ENCODE peak calls at places on chromosome 4, in eight cellular contexts. L, M, X, N, H, C, Q and S are unnamed samples.

GRCh38 chr4:175671491-175671934 is 140.6 kb downstream of the GPM6A start:
- DNase-seq in L (no peak), M (no peak), X (no peak), N (no peak), H (no peak), C (peak), Q (peak), S (no peak)

GRCh38 chr4:139603576-139604387 is 47.8 kb upstream of the SETD7 start:
- DNase-seq in L (no peak), M (no peak), X (peak), N (peak), H (peak), C (peak), Q (peak), S (no peak)

GRCh38 chr4:123671633-123672404 is 275.2 kb downstream of the SPRY1 start:
- DNase-seq in L (no peak), M (no peak), X (no peak), N (peak), H (no peak), C (no peak), Q (no peak), S (no peak)

GRCh38 chr4:3331511-3332394 is 38.9 kb downstream of the RGS12 start:
- DNase-seq in L (no peak), M (no peak), X (no peak), N (no peak), H (peak), C (no peak), Q (no peak), S (no peak)

GRCh38 chr4:4368821-4369580 is 17.9 kb upstream of the NSG1 start:
- DNase-seq in L (no peak), M (no peak), X (no peak), N (no peak), H (no peak), C (no peak), Q (no peak), S (no peak)

GRCh38 chr4:3461515-3462291 is 1.4 kb upstream of the DOK7 start:
- DNase-seq in L (peak), M (no peak), X (peak), N (peak), H (peak), C (no peak), Q (no peak), S (no peak)

GRCh38 chr4:141763373-141763772 is 127.0 kb downstream of the IL15 start:
- DNase-seq in L (no peak), M (no peak), X (no peak), N (no peak), H (no peak), C (no peak), Q (no peak), S (no peak)

GRCh38 chr4:17817027-17817426 is 6.2 kb downstream of the NCAPG start:
- DNase-seq in L (no peak), M (no peak), X (peak), N (peak), H (no peak), C (peak), Q (peak), S (no peak)

GRCh38 chr4:141571368-141571767 is 65.0 kb upstream of the IL15 start:
- DNase-seq in L (no peak), M (no peak), X (no peak), N (no peak), H (no peak), C (no peak), Q (no peak), S (no peak)

GRCh38 chr4:3648731-3649130 is 116.5 kb upstream of the LRPAP1 start:
- DNase-seq in L (no peak), M (no peak), X (no peak), N (no peak), H (no peak), C (no peak), Q (no peak), S (no peak)

GRCh38 chr4:5191831-5192230 is 140.6 kb downstream of the STK32B start:
- DNase-seq in L (no peak), M (no peak), X (no peak), N (peak), H (no peak), C (no peak), Q (no peak), S (no peak)

GRCh38 chr4:48799157-48799556 is 19.1 kb upstream of the FRYL start:
- DNase-seq in L (no peak), M (no peak), X (no peak), N (no peak), H (no peak), C (no peak), Q (no peak), S (no peak)

GRCh38 chr4:66489783-66490452 is 819.6 kb upstream of the EPHA5 start:
- DNase-seq in L (no peak), M (no peak), X (peak), N (peak), H (no peak), C (peak), Q (no peak), S (no peak)

GRCh38 chr4:126267689-126268088 is 952.9 kb downstream of the FAT4 start:
- DNase-seq in L (no peak), M (no peak), X (no peak), N (no peak), H (no peak), C (peak), Q (no peak), S (no peak)

GRCh38 chr4:169741569-169741968 is 16.2 kb downstream of the HPF1 start:
- DNase-seq in L (no peak), M (no peak), X (no peak), N (no peak), H (no peak), C (no peak), Q (no peak), S (no peak)

GRCh38 chr4:33864290-33864859 is 2379.9 kb downstream of the ARAP2 start:
- DNase-seq in L (no peak), M (no peak), X (no peak), N (peak), H (no peak), C (no peak), Q (no peak), S (no peak)

GRCh38 chr4:141609243-141609642 is 27.1 kb upstream of the IL15 start:
- DNase-seq in L (no peak), M (no peak), X (no peak), N (no peak), H (no peak), C (no peak), Q (no peak), S (no peak)

GRCh38 chr4:42397256-42397634 is at the start of gene SHISA3:
- DNase-seq in L (peak), M (no peak), X (no peak), N (no peak), H (peak), C (no peak), Q (peak), S (no peak)

GRCh38 chr4:111984169-111984873 is 160.9 kb upstream of the FAM241A start:
- DNase-seq in L (no peak), M (no peak), X (no peak), N (no peak), H (no peak), C (no peak), Q (no peak), S (no peak)

GRCh38 chr4:59054110-59054509 is 1943.9 kb upstream of the IGFBP7 start:
- DNase-seq in L (no peak), M (no peak), X (no peak), N (no peak), H (no peak), C (no peak), Q (no peak), S (no peak)

GRCh38 chr4:168908093-168908492 is 102.0 kb downstream of the CBR4 start:
- DNase-seq in L (no peak), M (no peak), X (no peak), N (peak), H (no peak), C (no peak), Q (no peak), S (no peak)

GRCh38 chr4:99918656-99919055 is 24.4 kb upstream of the LAMTOR3 start:
- DNase-seq in L (no peak), M (no peak), X (peak), N (no peak), H (no peak), C (no peak), Q (no peak), S (no peak)

GRCh38 chr4:118557298-118557851 is 127.8 kb upstream of the METTL14 start:
- DNase-seq in L (no peak), M (no peak), X (peak), N (peak), H (no peak), C (peak), Q (no peak), S (no peak)

GRCh38 chr4:145234086-145234694 is 53.8 kb upstream of the OTUD4 start:
- DNase-seq in L (no peak), M (peak), X (peak), N (peak), H (peak), C (peak), Q (peak), S (no peak)

GRCh38 chr4:120826449-120826848 is 96.1 kb downstream of the PRDM5 start:
- DNase-seq in L (no peak), M (no peak), X (no peak), N (no peak), H (no peak), C (no peak), Q (no peak), S (no peak)

GRCh38 chr4:123649644-123650356 is 253.2 kb downstream of the SPRY1 start:
- DNase-seq in L (no peak), M (no peak), X (peak), N (peak), H (peak), C (no peak), Q (no peak), S (no peak)

GRCh38 chr4:73615613-73616012 is 4.6 kb downstream of the RASSF6 start:
- DNase-seq in L (no peak), M (no peak), X (no peak), N (no peak), H (no peak), C (no peak), Q (no peak), S (no peak)

GRCh38 chr4:47968847-47969246 is 47.6 kb downstream of the CNGA1 start:
- DNase-seq in L (no peak), M (no peak), X (no peak), N (no peak), H (no peak), C (no peak), Q (no peak), S (no peak)

GRCh38 chr4:110610940-110611785 is 11.7 kb downstream of the PITX2 start:
- DNase-seq in L (peak), M (no peak), X (peak), N (no peak), H (no peak), C (no peak), Q (no peak), S (no peak)

GRCh38 chr4:141058739-141059507 is 74.3 kb downstream of the RNF150 start:
- DNase-seq in L (no peak), M (no peak), X (no peak), N (no peak), H (no peak), C (no peak), Q (no peak), S (no peak)

GRCh38 chr4:101500742-101501141 is 153.4 kb upstream of the PPP3CA start:
- DNase-seq in L (no peak), M (no peak), X (no peak), N (no peak), H (no peak), C (no peak), Q (no peak), S (no peak)

GRCh38 chr4:118033148-118034060 is 882 bp upstream of the NDST3 start:
- DNase-seq in L (peak), M (no peak), X (peak), N (peak), H (no peak), C (peak), Q (peak), S (no peak)

GRCh38 chr4:117085185-117085701 is at the start of gene TRAM1L1:
- DNase-seq in L (peak), M (no peak), X (peak), N (peak), H (peak), C (peak), Q (peak), S (no peak)

GRCh38 chr4:11397819-11398610 is 30.7 kb downstream of the HS3ST1 start:
- DNase-seq in L (no peak), M (no peak), X (no peak), N (no peak), H (no peak), C (no peak), Q (no peak), S (no peak)

GRCh38 chr4:16852644-16853043 is 45.8 kb downstream of the LDB2 start:
- DNase-seq in L (no peak), M (no peak), X (no peak), N (no peak), H (no peak), C (no peak), Q (no peak), S (no peak)

GRCh38 chr4:128830906-128831525 is 21.5 kb downstream of the JADE1 start:
- DNase-seq in L (no peak), M (no peak), X (no peak), N (no peak), H (no peak), C (no peak), Q (no peak), S (no peak)

GRCh38 chr4:41538017-41538733 is at the start of gene LIMCH1:
- DNase-seq in L (no peak), M (no peak), X (no peak), N (peak), H (peak), C (no peak), Q (no peak), S (no peak)

GRCh38 chr4:172035573-172035972 is 222.4 kb downstream of the GALNTL6 start:
- DNase-seq in L (no peak), M (no peak), X (no peak), N (no peak), H (no peak), C (no peak), Q (no peak), S (no peak)